ENCODE peak calls at places on chromosomes 3 and 15, in nine cellular contexts. One of them, this sample, is unnamed.

GRCh38 chr15:77821188-77821958 is 188.7 kb upstream of the LINGO1 start:
- DNase-seq in activated T-cell treated with anti-CD3 and anti-CD28 coated beads, Interleukin-2, amount 50 U/mL, for 48 hours: peak; percentile 71
- DNase-seq in GM04504: peak; percentile 15
- DNase-seq in midbrain: peak; percentile 71
- DNase-seq in stomach: peak; percentile 63
- DNase-seq in psoas muscle: no peak
- DNase-seq in naive thymus-derived CD8-positive, alpha-beta T cell: no peak
- DNase-seq in heart right ventricle: peak; percentile 54
- DNase-seq in body of pancreas: peak; percentile 60
- DNase-seq in this sample: peak; percentile 42

GRCh38 chr15:74598126-74598842 is 17.4 kb upstream of the CLK3 start:
- DNase-seq in activated T-cell treated with anti-CD3 and anti-CD28 coated beads, Interleukin-2, amount 50 U/mL, for 48 hours: peak; percentile 94
- DNase-seq in GM04504: peak; percentile 73
- DNase-seq in midbrain: peak; percentile 97
- DNase-seq in stomach: peak; percentile 96
- DNase-seq in psoas muscle: peak; percentile 97
- DNase-seq in naive thymus-derived CD8-positive, alpha-beta T cell: peak; percentile 80
- DNase-seq in heart right ventricle: peak; percentile 95
- DNase-seq in body of pancreas: peak; percentile 96
- DNase-seq in this sample: peak; percentile 89

GRCh38 chr15:100032358-100033080 is 299.3 kb upstream of the LYSMD4 start:
- DNase-seq in activated T-cell treated with anti-CD3 and anti-CD28 coated beads, Interleukin-2, amount 50 U/mL, for 48 hours: no peak
- DNase-seq in GM04504: no peak
- DNase-seq in midbrain: no peak
- DNase-seq in stomach: no peak
- DNase-seq in psoas muscle: no peak
- DNase-seq in naive thymus-derived CD8-positive, alpha-beta T cell: no peak
- DNase-seq in heart right ventricle: no peak
- DNase-seq in body of pancreas: peak; percentile 22
- DNase-seq in this sample: peak; percentile 18

GRCh38 chr15:77877869-77878577 is 199.5 kb downstream of the TBC1D2B start:
- DNase-seq in activated T-cell treated with anti-CD3 and anti-CD28 coated beads, Interleukin-2, amount 50 U/mL, for 48 hours: no peak
- DNase-seq in GM04504: no peak
- DNase-seq in midbrain: no peak
- DNase-seq in stomach: no peak
- DNase-seq in psoas muscle: no peak
- DNase-seq in naive thymus-derived CD8-positive, alpha-beta T cell: no peak
- DNase-seq in heart right ventricle: no peak
- DNase-seq in body of pancreas: no peak
- DNase-seq in this sample: peak; percentile 37

GRCh38 chr15:61748529-61748928 is 311.7 kb downstream of the VPS13C start:
- DNase-seq in activated T-cell treated with anti-CD3 and anti-CD28 coated beads, Interleukin-2, amount 50 U/mL, for 48 hours: no peak
- DNase-seq in GM04504: peak; percentile 4
- DNase-seq in midbrain: no peak
- DNase-seq in stomach: no peak
- DNase-seq in psoas muscle: no peak
- DNase-seq in naive thymus-derived CD8-positive, alpha-beta T cell: no peak
- DNase-seq in heart right ventricle: no peak
- DNase-seq in body of pancreas: no peak
- DNase-seq in this sample: peak; percentile 39

GRCh38 chr3:29333520-29333919 is 52.6 kb downstream of the RBMS3 start:
- DNase-seq in activated T-cell treated with anti-CD3 and anti-CD28 coated beads, Interleukin-2, amount 50 U/mL, for 48 hours: no peak
- DNase-seq in GM04504: peak; percentile 49
- DNase-seq in midbrain: no peak
- DNase-seq in stomach: no peak
- DNase-seq in psoas muscle: no peak
- DNase-seq in naive thymus-derived CD8-positive, alpha-beta T cell: no peak
- DNase-seq in heart right ventricle: no peak
- DNase-seq in body of pancreas: no peak
- DNase-seq in this sample: peak; percentile 32

GRCh38 chr15:95994418-95994817 is 336.1 kb upstream of the NR2F2 start:
- DNase-seq in activated T-cell treated with anti-CD3 and anti-CD28 coated beads, Interleukin-2, amount 50 U/mL, for 48 hours: no peak
- DNase-seq in GM04504: no peak
- DNase-seq in midbrain: no peak
- DNase-seq in stomach: no peak
- DNase-seq in psoas muscle: no peak
- DNase-seq in naive thymus-derived CD8-positive, alpha-beta T cell: no peak
- DNase-seq in heart right ventricle: no peak
- DNase-seq in body of pancreas: no peak
- DNase-seq in this sample: peak; percentile 51

GRCh38 chr3:38515367-38515766 is 19.2 kb downstream of the EXOG start:
- DNase-seq in activated T-cell treated with anti-CD3 and anti-CD28 coated beads, Interleukin-2, amount 50 U/mL, for 48 hours: no peak
- DNase-seq in GM04504: no peak
- DNase-seq in midbrain: no peak
- DNase-seq in stomach: no peak
- DNase-seq in psoas muscle: no peak
- DNase-seq in naive thymus-derived CD8-positive, alpha-beta T cell: no peak
- DNase-seq in heart right ventricle: no peak
- DNase-seq in body of pancreas: no peak
- DNase-seq in this sample: no peak

GRCh38 chr3:69739204-69740102 is at the start of gene MITF:
- DNase-seq in activated T-cell treated with anti-CD3 and anti-CD28 coated beads, Interleukin-2, amount 50 U/mL, for 48 hours: peak; percentile 73
- DNase-seq in GM04504: peak; percentile 76
- DNase-seq in midbrain: peak; percentile 96
- DNase-seq in stomach: peak; percentile 90
- DNase-seq in psoas muscle: peak; percentile 96
- DNase-seq in naive thymus-derived CD8-positive, alpha-beta T cell: no peak
- DNase-seq in heart right ventricle: peak; percentile 92
- DNase-seq in body of pancreas: peak; percentile 93
- DNase-seq in this sample: peak; percentile 90

GRCh38 chr3:123335007-123335670 is 113.8 kb downstream of the ADCY5 start:
- DNase-seq in activated T-cell treated with anti-CD3 and anti-CD28 coated beads, Interleukin-2, amount 50 U/mL, for 48 hours: no peak
- DNase-seq in GM04504: no peak
- DNase-seq in midbrain: no peak
- DNase-seq in stomach: no peak
- DNase-seq in psoas muscle: peak; percentile 23
- DNase-seq in naive thymus-derived CD8-positive, alpha-beta T cell: no peak
- DNase-seq in heart right ventricle: no peak
- DNase-seq in body of pancreas: no peak
- DNase-seq in this sample: no peak

GRCh38 chr3:16707260-16707659 is 102.0 kb upstream of the DAZL start:
- DNase-seq in activated T-cell treated with anti-CD3 and anti-CD28 coated beads, Interleukin-2, amount 50 U/mL, for 48 hours: no peak
- DNase-seq in GM04504: no peak
- DNase-seq in midbrain: no peak
- DNase-seq in stomach: no peak
- DNase-seq in psoas muscle: no peak
- DNase-seq in naive thymus-derived CD8-positive, alpha-beta T cell: no peak
- DNase-seq in heart right ventricle: no peak
- DNase-seq in body of pancreas: no peak
- DNase-seq in this sample: no peak

GRCh38 chr3:102400142-102400541 is 34.7 kb upstream of the ZPLD1 start:
- DNase-seq in activated T-cell treated with anti-CD3 and anti-CD28 coated beads, Interleukin-2, amount 50 U/mL, for 48 hours: no peak
- DNase-seq in GM04504: no peak
- DNase-seq in midbrain: no peak
- DNase-seq in stomach: no peak
- DNase-seq in psoas muscle: no peak
- DNase-seq in naive thymus-derived CD8-positive, alpha-beta T cell: no peak
- DNase-seq in heart right ventricle: no peak
- DNase-seq in body of pancreas: no peak
- DNase-seq in this sample: peak; percentile 38

GRCh38 chr3:160163259-160163878 is 61.9 kb upstream of the C3orf80 start:
- DNase-seq in activated T-cell treated with anti-CD3 and anti-CD28 coated beads, Interleukin-2, amount 50 U/mL, for 48 hours: no peak
- DNase-seq in GM04504: no peak
- DNase-seq in midbrain: no peak
- DNase-seq in stomach: no peak
- DNase-seq in psoas muscle: no peak
- DNase-seq in naive thymus-derived CD8-positive, alpha-beta T cell: no peak
- DNase-seq in heart right ventricle: no peak
- DNase-seq in body of pancreas: peak; percentile 11
- DNase-seq in this sample: peak; percentile 39

GRCh38 chr15:22968356-22968755 is 11.8 kb downstream of the CYFIP1 start:
- DNase-seq in activated T-cell treated with anti-CD3 and anti-CD28 coated beads, Interleukin-2, amount 50 U/mL, for 48 hours: no peak
- DNase-seq in GM04504: peak; percentile 64
- DNase-seq in midbrain: no peak
- DNase-seq in stomach: no peak
- DNase-seq in psoas muscle: no peak
- DNase-seq in naive thymus-derived CD8-positive, alpha-beta T cell: no peak
- DNase-seq in heart right ventricle: no peak
- DNase-seq in body of pancreas: no peak
- DNase-seq in this sample: peak; percentile 91

This sample was measured in RPMI7951.